ENCODE peak calls at places on chromosome 20, in ten cellular contexts. X is GM12878; M is fibroblast of lung; B is sigmoid colon; Q is mammary epithelial cell; D is A549; W is thyroid gland; J is CD8-positive, alpha-beta T cell; T is testis; C is suprapubic skin. L is an unnamed sample.

GRCh38 chr20:49894073-49894470 is 21.3 kb downstream of the SPATA2 start:
- DNase-seq in T (no peak), D (no peak), X (peak), Q (no peak), W (no peak), J (no peak), B (peak), M (no peak), C (no peak), L (no peak)

GRCh38 chr20:10259166-10259565 is 40.5 kb downstream of the SNAP25 start:
- DNase-seq in X (no peak), C (no peak), Q (no peak), W (no peak), B (no peak), D (no peak), T (no peak), J (no peak), M (no peak), L (no peak)

GRCh38 chr20:34571753-34572152 is 13.2 kb downstream of the MAP1LC3A start:
- DNase-seq in B (no peak), Q (no peak), C (no peak), X (no peak), W (no peak), M (no peak), T (no peak), J (no peak), D (no peak), L (no peak)

GRCh38 chr20:33407251-33407650 is 5.9 kb upstream of the CDK5RAP1 start:
- DNase-seq in C (no peak), M (peak), X (no peak), D (no peak), B (no peak), W (no peak), Q (no peak), J (no peak), T (no peak), L (no peak)

GRCh38 chr20:57426156-57426769 is 35.1 kb downstream of the RBM38 start:
- DNase-seq in J (no peak), Q (no peak), M (no peak), D (no peak), B (no peak), W (no peak), X (no peak), C (no peak), T (no peak), L (no peak)

GRCh38 chr20:542777-543368 is 717 bp downstream of the CSNK2A1 start:
- DNase-seq in J (peak), D (peak), W (peak), T (peak), B (no peak), Q (no peak), C (no peak), M (no peak), X (no peak), L (peak)

GRCh38 chr20:8299921-8300320 is 167.9 kb downstream of the PLCB1 start:
- DNase-seq in W (no peak), M (peak), B (no peak), T (no peak), Q (no peak), D (peak), C (no peak), J (no peak), X (no peak), L (no peak)

GRCh38 chr20:32439132-32439829 is 81.2 kb downstream of the ASXL1 start:
- DNase-seq in M (peak), Q (no peak), B (peak), J (no peak), D (no peak), C (no peak), W (no peak), X (no peak), T (peak), L (no peak)

GRCh38 chr20:42779216-42779615 is 410.5 kb downstream of the PTPRT start:
- DNase-seq in Q (no peak), T (no peak), D (no peak), X (no peak), B (no peak), C (no peak), M (no peak), J (no peak), W (no peak), L (no peak)

GRCh38 chr20:6887966-6888365 is 120.5 kb downstream of the BMP2 start:
- DNase-seq in W (no peak), C (no peak), B (no peak), X (no peak), D (no peak), Q (no peak), T (no peak), M (no peak), J (no peak), L (no peak)

GRCh38 chr20:53752971-53753879 is 159.6 kb upstream of the ZNF217 start:
- DNase-seq in Q (peak), D (peak), M (no peak), T (no peak), B (no peak), C (peak), W (no peak), X (no peak), J (no peak), L (peak)

GRCh38 chr20:58466729-58467571 is 48.2 kb downstream of the APCDD1L start:
- DNase-seq in X (no peak), Q (no peak), B (no peak), M (no peak), J (no peak), W (no peak), C (no peak), D (no peak), T (no peak), L (no peak)

GRCh38 chr20:7272512-7272911 is 505.0 kb downstream of the BMP2 start:
- DNase-seq in D (no peak), J (no peak), C (no peak), Q (no peak), X (no peak), T (no peak), M (no peak), B (no peak), W (no peak), L (no peak)

GRCh38 chr20:62496525-62497218 is 20.9 kb upstream of the GATA5 start:
- DNase-seq in M (no peak), Q (no peak), B (no peak), T (peak), W (peak), J (peak), D (no peak), C (no peak), X (no peak), L (peak)

GRCh38 chr20:47350691-47351545 is 5.6 kb downstream of the ZMYND8 start:
- DNase-seq in J (no peak), M (no peak), W (no peak), D (no peak), X (no peak), B (no peak), Q (no peak), C (no peak), T (no peak), L (no peak)
- H3K27ac ChIP-seq in J (no peak), M (no peak), W (peak), D (peak), X (peak), B (peak), Q (peak), C (peak), T (peak), L (no peak)

GRCh38 chr20:38589967-38590681 is 9.1 kb downstream of the ADIG start:
- DNase-seq in T (no peak), C (no peak), W (no peak), J (no peak), B (no peak), Q (no peak), X (no peak), D (no peak), M (no peak), L (no peak)
- TF ChIP-seq CTCF in T (no peak), C (no peak), W (no peak), J (no peak), B (no peak), Q (no peak), X (no peak), D (no peak), M (no peak), L (no peak)

DNA sequence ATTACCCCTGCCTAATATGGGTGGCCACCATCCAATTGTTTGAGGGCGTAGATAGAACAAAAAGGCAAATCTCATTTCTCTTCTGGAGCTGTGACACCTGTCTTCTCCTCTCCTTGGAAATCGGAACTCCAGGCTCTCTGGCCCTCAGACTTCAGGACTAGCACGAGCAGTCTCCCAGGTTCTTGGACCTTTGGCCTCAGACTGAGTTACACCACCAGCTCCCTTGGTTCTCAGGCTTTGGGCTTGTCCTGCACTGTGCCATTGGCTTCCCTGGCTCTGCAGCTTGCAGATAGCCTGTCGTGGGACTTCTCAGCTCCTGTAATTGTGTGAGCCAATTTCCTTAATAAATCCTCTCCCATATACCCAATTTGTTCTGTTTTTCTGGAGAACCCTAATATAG is 34.3 kb downstream of the ATRN start:
- DNase-seq in X (no peak), T (no peak), Q (no peak), W (no peak), B (no peak), M (no peak), C (no peak), D (no peak), J (no peak), L (no peak)
- H3K27ac ChIP-seq in X (no peak), T (no peak), Q (no peak), W (no peak), B (no peak), M (no peak), C (no peak), D (no peak), J (no peak), L (no peak)

GRCh38 chr20:52746768-52747167 is 225.4 kb upstream of the TSHZ2 start:
- DNase-seq in B (no peak), W (no peak), J (no peak), D (no peak), C (no peak), T (no peak), M (no peak), Q (no peak), X (no peak), L (no peak)

GRCh38 chr20:52749020-52749419 is 223.1 kb upstream of the TSHZ2 start:
- DNase-seq in D (no peak), W (no peak), Q (no peak), J (no peak), T (no peak), C (no peak), B (no peak), M (no peak), X (no peak), L (no peak)

GRCh38 chr20:52746190-52746589 is 226.0 kb upstream of the TSHZ2 start:
- DNase-seq in W (no peak), X (no peak), D (no peak), M (no peak), B (no peak), J (no peak), Q (no peak), T (no peak), C (no peak), L (no peak)

GRCh38 chr20:52748235-52748950 is 223.8 kb upstream of the TSHZ2 start:
- DNase-seq in Q (no peak), J (no peak), W (no peak), M (peak), X (no peak), T (no peak), B (peak), C (no peak), D (no peak), L (no peak)

DNA sequence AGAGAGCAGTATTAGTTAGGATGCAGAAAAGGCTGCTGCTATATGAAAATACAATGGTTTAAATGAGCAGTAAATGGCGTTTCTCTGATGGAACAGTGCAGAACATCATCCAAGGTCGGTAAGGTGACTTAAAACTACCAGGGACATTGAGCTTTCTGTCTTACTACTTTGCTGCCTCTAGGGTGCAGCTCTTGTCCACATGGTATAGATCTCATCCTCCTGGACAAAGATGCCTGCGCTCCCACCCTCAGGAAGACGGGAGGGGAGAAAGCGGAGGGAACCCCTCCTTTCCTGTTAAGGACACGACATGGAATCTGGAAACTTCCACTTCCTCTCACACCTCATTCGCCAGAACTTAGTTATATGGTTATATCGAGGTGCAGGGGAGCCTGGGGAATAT is 224.4 kb upstream of the TSHZ2 start:
- DNase-seq in J (no peak), C (no peak), M (peak), Q (no peak), X (no peak), B (no peak), T (peak), D (peak), W (no peak), L (peak)
- TF ChIP-seq CTCF in J (no peak), C (no peak), M (no peak), Q (peak), X (peak), B (no peak), T (peak), D (no peak), W (no peak), L (peak)

GRCh38 chr20:44133424-44133823 is 53.6 kb downstream of the JPH2 start:
- DNase-seq in W (no peak), D (no peak), T (no peak), M (no peak), C (no peak), X (no peak), Q (no peak), B (peak), J (no peak), L (no peak)

GRCh38 chr20:44136579-44136978 is 50.4 kb downstream of the JPH2 start:
- DNase-seq in D (no peak), Q (no peak), B (peak), C (no peak), X (no peak), T (no peak), J (no peak), M (no peak), W (no peak), L (no peak)

GRCh38 chr20:44134897-44135810 is 51.8 kb downstream of the JPH2 start:
- DNase-seq in M (no peak), Q (no peak), J (no peak), C (no peak), D (no peak), B (peak), W (no peak), X (peak), T (no peak), L (no peak)

GRCh38 chr20:44137210-44137781 is 49.7 kb downstream of the JPH2 start:
- DNase-seq in B (peak), D (peak), M (peak), C (no peak), W (no peak), X (no peak), Q (no peak), T (no peak), J (no peak), L (peak)

GRCh38 chr20:44135811-44136204 is 51.2 kb downstream of the JPH2 start:
- DNase-seq in T (no peak), J (no peak), B (no peak), W (no peak), Q (no peak), M (no peak), C (no peak), D (no peak), X (no peak), L (no peak)
- H3K27ac ChIP-seq in T (no peak), J (no peak), B (peak), W (no peak), Q (no peak), M (no peak), C (no peak), D (no peak), X (no peak), L (no peak)

DNA sequence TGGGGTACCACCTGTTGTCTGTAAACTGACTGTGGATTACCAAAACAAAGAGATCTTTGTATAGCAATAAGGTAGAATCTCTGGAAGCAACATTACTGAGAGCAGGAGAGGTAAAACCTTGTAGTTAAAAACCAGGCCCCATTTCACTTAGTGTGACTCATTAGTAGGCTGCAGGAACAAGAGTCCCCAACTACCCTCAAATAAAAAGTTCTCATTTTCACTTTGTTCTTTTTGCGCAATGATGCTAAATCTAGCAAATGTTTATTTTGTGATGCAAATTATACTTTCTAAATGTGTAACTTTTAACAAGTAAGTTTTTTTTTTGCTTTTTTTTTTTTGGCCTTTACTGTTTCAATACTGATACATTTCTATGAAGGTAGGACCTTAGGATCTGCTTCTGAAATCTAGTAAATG is 67.1 kb downstream of the ESF1 start:
- DNase-seq in C (no peak), X (peak), T (no peak), M (no peak), W (no peak), B (no peak), J (no peak), D (no peak), Q (no peak), L (no peak)
- TF ChIP-seq CTCF in C (no peak), X (no peak), T (no peak), M (no peak), W (no peak), B (no peak), J (no peak), D (no peak), Q (no peak), L (no peak)

GRCh38 chr20:37521091-37521771 is at the start of gene NNAT:
- DNase-seq in B (no peak), C (no peak), J (no peak), T (peak), D (no peak), M (no peak), W (no peak), Q (no peak), X (no peak), L (no peak)
- H3K27ac ChIP-seq in B (peak), C (no peak), J (no peak), T (no peak), D (no peak), M (no peak), W (no peak), Q (peak), X (no peak), L (peak)

DNA sequence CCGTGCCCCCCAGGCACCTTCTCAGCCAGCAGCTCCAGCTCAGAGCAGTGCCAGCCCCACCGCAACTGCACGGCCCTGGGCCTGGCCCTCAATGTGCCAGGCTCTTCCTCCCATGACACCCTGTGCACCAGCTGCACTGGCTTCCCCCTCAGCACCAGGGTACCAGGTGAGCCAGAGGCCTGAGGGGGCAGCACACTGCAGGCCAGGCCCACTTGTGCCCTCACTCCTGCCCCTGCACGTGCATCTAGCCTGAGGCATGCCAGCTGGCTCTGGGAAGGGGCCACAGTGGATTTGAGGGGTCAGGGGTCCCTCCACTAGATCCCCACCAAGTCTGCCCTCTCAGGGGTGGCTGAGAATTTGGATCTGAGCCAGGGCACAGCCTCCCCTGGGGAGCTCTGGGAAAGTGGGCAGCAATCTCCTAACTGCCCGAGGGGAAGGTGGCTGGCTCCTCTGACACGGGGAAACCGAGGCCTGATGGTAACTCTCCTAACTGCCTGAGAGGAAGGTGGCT is 960 bp downstream of the TNFRSF6B start:
- DNase-seq in X (no peak), Q (peak), C (no peak), W (no peak), B (peak), T (no peak), D (no peak), J (no peak), M (no peak), L (peak)
- TF ChIP-seq CTCF in X (no peak), Q (no peak), C (no peak), W (no peak), B (no peak), T (no peak), D (no peak), J (no peak), M (no peak), L (no peak)